ENCODE peak calls at places on chromosome 2, in seven cellular contexts. B is Peyer's patch, X is fibroblast of mammary gland, F is fibroblast of the aortic adventitia, G is sigmoid colon, J is cardiac muscle cell, Q is esophagus squamous epithelium. D is an unnamed sample.

GRCh38 chr2:194319222-194319992 is 1337.6 kb upstream of the SLC39A10 start:
- DNase-seq in B (no peak), X (no peak), F (no peak), G (no peak), J (no peak), Q (no peak), D (no peak)

GRCh38 chr2:191678437-191679110 is 638 bp downstream of the NABP1 start:
- DNase-seq in B (peak), X (no peak), F (no peak), G (peak), J (peak), Q (no peak), D (no peak)

GRCh38 chr2:157302492-157303099 is 23.0 kb downstream of the ERMN start:
- DNase-seq in B (no peak), X (peak), F (peak), G (no peak), J (peak), Q (no peak), D (no peak)

GRCh38 chr2:164869420-164869772 is 27.8 kb upstream of the COBLL1 start:
- DNase-seq in B (no peak), X (no peak), F (no peak), G (no peak), J (no peak), Q (no peak), D (no peak)

GRCh38 chr2:209629622-209630021 is 142.0 kb upstream of the UNC80 start:
- DNase-seq in B (no peak), X (peak), F (peak), G (no peak), J (peak), Q (no peak), D (no peak)

GRCh38 chr2:207311316-207312005 is 145.7 kb upstream of the KLF7 start:
- DNase-seq in B (peak), X (peak), F (peak), G (peak), J (peak), Q (no peak), D (no peak)

GRCh38 chr2:64859208-64860161 is 129.7 kb upstream of the SLC1A4 start:
- DNase-seq in B (peak), X (peak), F (peak), G (peak), J (peak), Q (peak), D (no peak)

GRCh38 chr2:72778410-72778809 is 47.4 kb downstream of the EXOC6B start:
- DNase-seq in B (no peak), X (peak), F (peak), G (no peak), J (peak), Q (no peak), D (no peak)

GRCh38 chr2:47867205-47867604 is 39.1 kb downstream of the FBXO11 start:
- DNase-seq in B (no peak), X (peak), F (peak), G (no peak), J (peak), Q (no peak), D (no peak)

GRCh38 chr2:199457147-199458016 is at the start of gene SATB2:
- DNase-seq in B (peak), X (peak), F (peak), G (peak), J (peak), Q (no peak), D (no peak)

GRCh38 chr2:126905991-126906390 is 7.3 kb downstream of the TEX51 start:
- DNase-seq in B (peak), X (no peak), F (no peak), G (no peak), J (no peak), Q (no peak), D (peak)

GRCh38 chr2:215752436-215752835 is 260.9 kb downstream of the MREG start:
- DNase-seq in B (no peak), X (no peak), F (no peak), G (no peak), J (no peak), Q (no peak), D (no peak)

GRCh38 chr2:233690444-233690843 is 2.2 kb upstream of the UGT1A6 start:
- DNase-seq in B (no peak), X (no peak), F (peak), G (no peak), J (peak), Q (no peak), D (no peak)

GRCh38 chr2:235005603-235006259 is 53.9 kb downstream of the SH3BP4 start:
- DNase-seq in B (no peak), X (no peak), F (peak), G (no peak), J (peak), Q (no peak), D (no peak)
- TF ChIP-seq CTCF in B (no peak), X (no peak), F (no peak), G (no peak), J (peak), Q (no peak), D (peak)

DNA sequence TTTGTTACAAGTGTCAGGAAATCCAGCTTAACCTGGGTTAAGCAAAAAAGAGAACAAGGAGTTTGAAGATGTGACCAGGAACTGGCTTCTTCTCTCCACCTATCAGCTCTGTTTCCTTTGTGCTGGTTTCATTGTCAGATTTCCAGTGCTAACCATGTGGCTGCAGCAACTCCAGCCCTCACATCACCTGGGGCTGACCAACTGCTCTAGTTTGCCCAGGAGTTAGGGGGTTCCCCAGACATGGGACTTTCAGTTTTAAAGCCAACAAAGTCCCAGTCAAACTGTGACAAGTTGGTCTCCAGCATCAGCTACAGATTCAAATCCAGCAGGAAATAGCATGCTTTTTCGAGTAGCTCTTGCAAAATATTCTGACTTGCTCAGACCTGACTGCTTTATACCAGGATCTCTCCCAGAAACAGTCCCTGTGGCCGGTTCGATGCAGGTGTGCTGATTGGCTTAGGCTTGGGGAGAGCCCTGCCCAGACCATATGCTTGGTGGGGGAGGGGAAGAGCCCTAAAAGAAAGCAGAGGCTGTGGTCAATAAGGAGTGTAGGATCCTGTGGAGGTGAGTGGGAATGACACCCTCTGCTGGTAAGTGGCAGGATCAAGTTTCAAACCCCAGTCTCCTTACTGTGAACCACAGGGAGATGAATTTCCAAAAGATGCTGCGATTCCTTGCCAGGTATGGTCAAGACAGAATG is 49.5 kb downstream of the KCNE4 start:
- DNase-seq in B (no peak), X (peak), F (peak), G (no peak), J (peak), Q (no peak), D (no peak)
- TF ChIP-seq CTCF in B (no peak), X (peak), F (peak), G (no peak), J (peak), Q (peak), D (peak)

GRCh38 chr2:111626037-111626861 is 257.7 kb downstream of the ANAPC1 start:
- DNase-seq in B (no peak), X (no peak), F (peak), G (no peak), J (peak), Q (no peak), D (no peak)
- TF ChIP-seq CTCF in B (no peak), X (no peak), F (no peak), G (no peak), J (no peak), Q (no peak), D (no peak)

DNA sequence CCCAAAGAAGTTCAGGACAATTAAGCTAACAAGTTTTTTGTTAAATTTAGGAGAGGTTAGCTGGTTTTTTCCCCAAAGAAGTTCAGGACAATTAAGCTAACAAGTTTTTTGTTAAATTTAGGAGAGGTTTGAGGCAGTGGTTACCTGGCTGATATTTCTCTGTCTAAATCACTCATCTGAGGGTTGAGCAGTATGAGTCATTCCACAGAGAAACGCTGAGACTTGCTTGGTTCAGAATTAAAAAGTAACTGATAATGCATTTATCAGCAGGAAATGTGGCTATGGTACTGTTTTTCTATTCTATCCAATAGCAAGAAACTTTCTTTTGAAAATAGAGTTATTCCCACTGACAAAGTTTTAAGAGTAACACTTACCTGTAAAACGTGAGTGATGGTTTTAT is 22.8 kb upstream of the KIDINS220 start:
- DNase-seq in B (no peak), X (no peak), F (no peak), G (no peak), J (no peak), Q (no peak), D (no peak)
- TF ChIP-seq CTCF in B (no peak), X (no peak), F (no peak), G (no peak), J (no peak), Q (no peak), D (no peak)

DNA sequence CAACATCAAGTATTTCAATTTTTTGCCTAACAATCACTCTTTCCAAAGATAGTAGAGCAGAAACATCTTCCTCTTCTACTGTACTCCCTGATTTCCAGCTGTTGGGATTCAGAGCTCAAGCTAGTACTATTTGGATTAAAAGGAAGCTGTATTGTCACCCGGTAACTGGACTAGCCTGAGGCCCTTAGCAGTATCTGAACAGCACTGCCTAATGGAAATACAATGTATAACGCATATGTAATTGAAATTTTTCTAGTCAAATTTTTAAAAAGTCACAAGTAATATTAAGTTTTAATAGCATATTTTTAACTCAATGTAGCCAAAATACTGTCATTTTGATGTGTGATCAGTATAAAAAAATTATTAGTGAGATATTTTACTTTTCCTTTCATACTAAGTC is 86.1 kb downstream of the COX7A2L start:
- DNase-seq in B (no peak), X (no peak), F (no peak), G (no peak), J (no peak), Q (no peak), D (no peak)
- TF ChIP-seq CTCF in B (no peak), X (no peak), F (no peak), G (no peak), J (no peak), Q (no peak), D (no peak)

GRCh38 chr2:120182019-120182560 is 41.1 kb downstream of the TMEM185B start:
- DNase-seq in B (no peak), X (no peak), F (no peak), G (no peak), J (no peak), Q (no peak), D (no peak)
- TF ChIP-seq CTCF in B (no peak), X (no peak), F (no peak), G (no peak), J (no peak), Q (no peak), D (no peak)

DNA sequence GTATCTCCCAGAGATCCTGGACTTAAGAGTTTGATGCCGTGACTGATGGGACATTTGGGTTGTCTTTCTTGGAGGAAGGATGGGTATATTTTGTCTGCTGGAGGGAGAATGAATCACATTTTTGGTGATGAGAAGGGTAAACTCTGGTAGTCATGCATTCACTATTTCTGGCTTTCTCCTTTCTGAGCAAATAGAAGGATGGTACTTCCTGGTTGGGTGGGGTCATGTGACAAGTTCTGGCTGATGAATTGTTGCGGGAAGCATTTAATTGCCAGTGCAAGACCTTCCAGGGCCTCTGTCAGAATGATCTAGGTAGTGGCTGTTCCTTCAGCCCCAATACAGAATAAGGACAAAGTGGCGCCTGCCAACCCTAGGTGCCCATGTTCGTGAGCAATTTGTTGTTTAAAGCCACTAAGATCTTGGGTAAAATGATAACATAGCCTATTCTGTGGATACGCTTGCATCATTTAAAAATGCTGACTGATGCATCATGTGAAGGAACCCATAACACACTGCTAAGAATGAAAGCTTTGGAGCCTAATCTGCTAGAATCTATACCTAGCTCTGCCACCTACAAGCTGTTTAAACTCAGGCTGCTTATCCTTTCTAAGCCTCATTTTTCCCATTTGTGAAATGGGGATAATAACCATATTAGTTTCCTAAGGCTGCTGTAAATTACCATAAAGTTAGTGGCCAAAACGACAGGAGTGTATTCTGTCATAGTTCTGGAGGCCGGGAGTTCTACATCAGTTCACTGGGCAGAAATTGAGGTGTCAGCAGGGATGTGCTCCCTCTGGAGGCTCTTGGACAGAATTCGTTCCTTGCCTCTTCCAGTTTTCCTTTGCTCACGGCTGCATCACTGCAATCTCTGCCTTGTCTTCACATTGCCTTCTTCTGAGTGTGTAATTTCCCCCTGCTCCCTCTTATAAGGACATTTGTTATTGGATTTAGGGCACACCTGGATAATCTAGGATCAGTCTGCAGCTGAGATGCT is 281.3 kb downstream of the AGPS start:
- DNase-seq in B (no peak), X (peak), F (no peak), G (no peak), J (no peak), Q (no peak), D (no peak)
- TF ChIP-seq CTCF in B (no peak), X (peak), F (peak), G (no peak), J (no peak), Q (no peak), D (peak)

GRCh38 chr2:4354678-4355077 is 651.3 kb downstream of the DCDC2C start:
- DNase-seq in B (no peak), X (no peak), F (no peak), G (no peak), J (no peak), Q (no peak), D (no peak)
- TF ChIP-seq CTCF in B (no peak), X (no peak), F (no peak), G (no peak), J (peak), Q (no peak), D (peak)